ENCODE peak calls at places on chromosome 4, in four cellular contexts. O is K562, Z is HL-60, D is GM12878. S is an unnamed sample.

GRCh38 chr4:22434895-22435294 is 81.0 kb downstream of the ADGRA3 start:
- DNase-seq in O (peak; percentile 26), Z (peak; percentile 15), D (no peak), S (no peak)

GRCh38 chr4:155911905-155912304 is 8.4 kb downstream of the TDO2 start:
- DNase-seq in O (no peak), Z (no peak), D (no peak), S (no peak)

GRCh38 chr4:60562353-60562752 is 637.8 kb upstream of the ADGRL3 start:
- DNase-seq in O (no peak), Z (no peak), D (no peak), S (no peak)

GRCh38 chr4:81164126-81164525 is 50.9 kb downstream of the PRKG2 start:
- DNase-seq in O (no peak), Z (no peak), D (no peak), S (no peak)

GRCh38 chr4:84913176-84913575 is 53.3 kb downstream of the WDFY3 start:
- DNase-seq in O (no peak), Z (no peak), D (no peak), S (no peak)

GRCh38 chr4:180058731-180059215 is 2184.4 kb upstream of the TENM3 start:
- DNase-seq in O (peak; percentile 1), Z (peak; percentile 49), D (no peak), S (no peak)

GRCh38 chr4:148056879-148057278 is 325.0 kb downstream of the ARHGAP10 start:
- DNase-seq in O (peak; percentile 42), Z (peak; percentile 95), D (peak; percentile 95), S (peak; percentile 21)

GRCh38 chr4:87901426-87901825 is 68.7 kb downstream of the MEPE start:
- DNase-seq in O (no peak), Z (no peak), D (no peak), S (no peak)

GRCh38 chr4:77152421-77152820 is 4.6 kb upstream of the CCNG2 start:
- DNase-seq in O (no peak), Z (no peak), D (no peak), S (no peak)

GRCh38 chr4:142840516-142841123 is 5.5 kb downstream of the INPP4B start:
- DNase-seq in O (peak; percentile 16), Z (no peak), D (no peak), S (no peak)

GRCh38 chr4:10245761-10246160 is 129.2 kb upstream of the WDR1 start:
- DNase-seq in O (no peak), Z (peak; percentile 0), D (no peak), S (no peak)

GRCh38 chr4:14254252-14254651 is 626.7 kb upstream of the BOD1L1 start:
- DNase-seq in O (no peak), Z (peak; percentile 8), D (no peak), S (no peak)

GRCh38 chr4:184423003-184423686 is 51.2 kb downstream of the IRF2 start:
- DNase-seq in O (peak; percentile 18), Z (no peak), D (no peak), S (no peak)

GRCh38 chr4:73281396-73281795 is 22.8 kb upstream of the ANKRD17 start:
- DNase-seq in O (no peak), Z (no peak), D (no peak), S (no peak)

DNA sequence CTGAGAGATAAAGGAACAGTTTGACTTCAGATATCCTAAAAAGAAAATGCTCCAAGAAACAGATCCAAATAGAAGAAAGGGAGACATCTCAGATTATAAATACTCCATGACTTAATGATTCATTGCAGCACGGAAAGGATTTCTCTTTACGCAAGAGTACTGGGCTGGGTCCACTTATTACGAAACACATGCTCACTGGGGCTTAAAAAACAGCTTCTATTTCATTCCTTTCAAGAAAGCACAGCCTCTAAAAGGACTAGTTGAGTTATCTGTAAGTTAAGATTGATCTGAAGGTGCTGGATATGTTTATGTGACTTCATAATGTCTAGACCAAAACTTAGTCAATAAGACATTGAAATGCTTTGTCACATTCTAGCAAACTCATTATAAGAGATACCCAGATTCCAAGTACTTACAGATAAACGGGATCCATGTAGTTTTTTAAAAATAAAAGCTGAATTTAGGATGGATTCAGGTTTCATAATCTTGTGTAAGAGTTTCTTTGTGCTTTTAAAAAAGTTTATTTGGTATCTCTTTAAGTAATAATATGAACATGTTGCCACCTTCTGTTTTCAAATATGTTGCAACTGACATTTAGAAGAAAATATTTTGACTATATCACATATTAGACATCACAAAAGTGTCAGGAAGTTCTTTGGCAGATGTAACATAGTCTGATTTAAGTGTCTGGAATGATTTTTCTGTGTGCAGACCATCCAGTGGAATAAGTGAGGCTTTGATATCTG is 109.5 kb upstream of the MYOZ2 start:
- DNase-seq in O (no peak), Z (peak; percentile 51), D (no peak), S (no peak)
- TF ChIP-seq POLR2AphosphoS5 in O (no peak), Z (no peak), D (no peak), S (no peak)

DNA sequence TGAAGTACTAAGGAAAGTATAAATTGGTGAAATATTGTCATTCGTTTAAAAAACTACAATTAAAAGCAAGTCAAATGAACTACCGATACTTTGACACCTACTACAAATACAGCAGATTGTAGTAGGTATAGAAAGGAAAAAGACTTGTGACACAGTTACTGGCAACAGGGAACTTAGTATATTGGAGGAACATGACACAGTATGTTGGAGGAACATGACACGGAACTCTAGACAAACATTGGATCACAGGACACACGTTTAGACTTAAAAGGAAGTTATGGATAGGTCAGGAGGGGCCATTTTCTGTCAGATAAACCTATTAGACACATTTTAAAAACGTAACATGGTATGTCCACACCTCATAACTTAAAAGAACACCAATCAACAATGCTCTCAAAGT is 132.5 kb downstream of the APBB2 start:
- DNase-seq in O (no peak), Z (no peak), D (no peak), S (no peak)
- TF ChIP-seq SPI1 in O (no peak), Z (no peak), D (no peak), S (no peak)

GRCh38 chr4:40887690-40888089 is 137.9 kb downstream of the NSUN7 start:
- DNase-seq in O (no peak), Z (no peak), D (no peak), S (no peak)
- TF ChIP-seq POLR2AphosphoS5 in O (no peak), Z (no peak), D (no peak), S (no peak)

DNA sequence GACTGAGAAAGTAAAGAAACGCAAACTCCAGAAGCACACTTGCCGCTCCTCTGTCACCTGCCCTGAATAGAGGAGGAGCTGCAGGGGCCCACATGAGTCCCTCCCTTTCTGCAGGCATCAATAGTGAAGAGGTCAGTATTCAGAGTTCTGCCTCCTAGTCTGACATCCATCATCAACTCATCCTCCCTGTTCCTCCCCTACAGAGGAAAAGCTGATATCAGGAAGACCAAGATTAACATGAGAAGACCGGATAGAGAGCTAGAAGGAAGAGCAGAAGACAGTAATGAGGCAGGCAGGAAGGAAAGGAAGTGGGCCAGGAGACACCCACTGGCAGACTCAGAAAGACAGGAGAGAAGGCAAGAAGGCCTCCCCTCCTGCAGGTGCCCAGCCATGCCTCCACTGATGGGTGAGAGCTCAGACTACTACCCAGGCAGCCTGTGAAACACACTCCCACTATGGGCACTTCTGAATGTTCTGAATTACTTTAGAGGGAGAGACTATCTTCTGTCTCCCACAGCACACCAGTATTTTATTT is 74.6 kb downstream of the CC2D2A start:
- DNase-seq in O (no peak), Z (no peak), D (no peak), S (no peak)
- TF ChIP-seq SPI1 in O (no peak), Z (no peak), D (no peak), S (no peak)

DNA sequence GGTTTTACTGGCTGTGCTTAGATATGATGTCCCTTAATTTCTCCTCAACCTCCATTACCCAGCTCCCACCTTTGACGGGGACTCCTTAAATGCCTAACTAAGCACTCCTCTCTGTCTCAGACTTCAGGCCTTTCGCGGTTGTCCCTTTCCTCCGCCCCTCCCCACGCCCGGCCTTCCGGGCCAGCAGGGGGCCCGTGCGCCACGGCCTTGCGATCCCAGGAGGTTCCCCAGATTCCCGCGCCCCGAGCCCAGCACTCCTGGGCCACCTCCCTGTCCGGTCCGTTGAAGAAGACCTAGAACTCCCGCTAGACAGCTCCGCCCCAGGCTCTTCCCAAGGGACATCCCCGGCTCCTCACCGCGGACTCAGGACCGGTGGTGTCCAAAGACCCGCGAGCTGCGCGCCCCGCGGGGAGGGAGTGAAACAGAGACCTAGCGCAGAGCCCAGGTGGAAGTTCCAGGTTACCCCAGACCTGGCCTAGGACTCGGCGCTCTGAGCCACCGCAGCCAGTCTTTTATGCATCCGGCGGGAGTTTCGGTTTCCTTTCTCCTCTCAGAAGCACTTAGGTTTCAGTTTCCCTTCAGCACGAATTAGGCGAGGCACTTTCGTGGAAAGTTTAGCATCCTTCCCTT is at the start of gene DDX60:
- DNase-seq in O (peak; percentile 21), Z (peak; percentile 31), D (peak; percentile 68), S (peak; percentile 49)
- TF ChIP-seq POLR2AphosphoS5 in O (no peak), Z (no peak), D (peak; percentile 91), S (peak; percentile 82)

DNA sequence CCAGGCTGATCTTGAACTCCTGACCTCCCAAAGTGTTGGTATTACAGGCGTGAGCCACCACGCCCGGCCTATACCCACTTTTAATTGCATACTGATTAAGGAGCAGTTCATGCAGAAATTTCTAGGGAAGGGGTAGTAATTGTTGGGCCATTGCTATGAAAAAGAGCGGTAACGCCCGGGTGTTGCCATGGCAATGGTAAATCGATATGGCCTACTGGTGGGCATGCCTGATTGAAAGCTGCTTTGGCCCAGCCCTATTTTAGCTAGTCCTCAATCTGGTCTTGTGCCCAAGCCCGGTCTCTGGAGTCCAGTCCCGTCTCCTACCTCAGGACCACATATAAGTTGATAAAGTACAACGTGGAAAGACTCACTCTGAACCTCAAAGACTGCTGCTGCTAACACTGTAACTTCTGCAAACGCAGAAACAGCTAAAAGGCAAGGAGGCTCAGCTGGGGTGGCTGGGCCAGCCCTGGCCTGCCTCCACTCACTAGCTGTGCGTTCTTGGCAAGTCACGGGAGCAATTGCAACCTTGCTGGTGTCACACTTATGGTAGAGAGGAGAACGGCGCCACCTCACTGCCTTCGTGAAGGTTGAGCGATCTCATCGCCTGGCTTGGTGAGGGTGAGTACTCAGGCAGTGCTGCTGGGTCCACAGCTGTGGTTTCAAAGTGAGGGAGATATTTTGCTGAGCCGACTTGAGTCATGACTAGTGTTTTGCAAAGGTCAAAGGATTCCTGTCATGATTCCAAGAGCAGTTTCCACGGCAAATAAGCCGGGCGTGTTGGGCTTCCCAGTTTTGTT is 57.0 kb upstream of the GRPEL1 start:
- DNase-seq in O (peak; percentile 34), Z (no peak), D (no peak), S (no peak)
- TF ChIP-seq SPI1 in O (no peak), Z (no peak), D (no peak), S (no peak)

DNA sequence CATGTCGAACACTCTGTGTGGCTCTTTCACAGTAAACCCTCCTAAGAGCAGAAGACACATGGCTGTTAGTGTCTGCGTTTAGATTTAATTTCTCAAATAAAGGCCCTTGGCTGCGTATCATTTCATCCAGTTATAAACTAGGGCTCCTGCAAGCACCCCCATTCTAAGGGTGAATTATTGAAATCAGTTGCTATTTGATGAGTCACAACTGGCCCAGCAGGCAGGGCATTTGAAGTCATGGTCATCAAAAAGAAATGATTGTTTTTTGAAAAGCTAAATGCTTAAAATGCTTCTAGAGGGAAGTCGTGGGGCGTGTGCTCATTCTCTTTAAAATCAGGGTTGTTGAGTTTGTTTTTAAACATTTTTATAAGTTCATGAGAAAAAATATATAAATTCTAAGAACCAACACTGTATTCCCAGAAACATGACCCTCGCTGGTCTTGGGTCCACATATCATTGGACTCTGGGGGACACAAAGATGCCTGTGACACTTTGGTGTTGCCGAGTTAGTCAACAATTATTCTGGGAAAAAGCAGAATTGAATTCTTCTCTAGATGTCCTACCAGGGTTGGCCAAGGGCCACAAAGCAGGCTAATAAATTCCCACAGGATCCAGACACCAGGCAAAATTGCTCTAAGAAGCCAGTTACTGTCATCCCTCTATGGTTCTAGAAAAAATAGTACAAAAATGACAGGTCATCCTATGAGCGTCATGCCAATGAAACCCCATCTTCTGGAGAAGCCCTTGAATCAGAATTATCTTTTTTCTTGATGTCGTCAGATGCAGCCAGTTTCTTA is 99.5 kb upstream of the MYOZ2 start:
- DNase-seq in O (no peak), Z (no peak), D (no peak), S (no peak)
- TF ChIP-seq POLR2AphosphoS5 in O (no peak), Z (no peak), D (no peak), S (no peak)

S was measured in GM12891.